ENCODE peak calls at places on chromosomes 3 and 15, in four cellular contexts. P is neural progenitor cell, E is hepatocyte, W is MM.1S. R is an unnamed sample.

GRCh38 chr3:168991813-168992212 is 671.7 kb downstream of the MECOM start:
- DNase-seq in W (no peak), P (no peak), E (no peak), R (no peak)

GRCh38 chr3:169575381-169575780 is 88.1 kb downstream of the MECOM start:
- DNase-seq in W (no peak), P (peak), E (peak), R (no peak)

GRCh38 chr3:14568269-14568668 is 28.1 kb upstream of the GRIP2 start:
- DNase-seq in E (no peak), P (no peak), W (no peak), R (no peak)

GRCh38 chr15:96767703-96768434 is 437.4 kb downstream of the NR2F2 start:
- DNase-seq in E (no peak), W (no peak), P (no peak), R (no peak)

GRCh38 chr3:187954486-187955075 is 199.4 kb upstream of the LPP start:
- DNase-seq in E (no peak), P (no peak), W (no peak), R (no peak)

GRCh38 chr15:83010709-83011270 is 649 bp downstream of the C15orf40 start:
- DNase-seq in W (peak), E (peak), P (peak), R (peak)

GRCh38 chr3:116667324-116667723 is 42.3 kb upstream of the TUSC7 start:
- DNase-seq in E (no peak), W (no peak), P (no peak), R (no peak)

GRCh38 chr15:98803228-98804056 is 155.1 kb downstream of the IGF1R start:
- DNase-seq in E (no peak), P (no peak), W (no peak), R (no peak)

GRCh38 chr15:79433610-79434009 is 1.5 kb downstream of the MINAR1 start:
- DNase-seq in W (no peak), E (no peak), P (peak), R (no peak)

GRCh38 chr3:11498646-11499045 is 145.1 kb downstream of the VGLL4 start:
- DNase-seq in W (no peak), E (peak), P (no peak), R (no peak)

GRCh38 chr3:11346416-11346815 is 74.2 kb downstream of the ATG7 start:
- DNase-seq in W (no peak), P (no peak), E (no peak), R (no peak)

GRCh38 chr3:59783468-59783988 is 733.7 kb upstream of the CFAP20DC start:
- DNase-seq in P (no peak), E (no peak), W (peak), R (no peak)

GRCh38 chr3:63908081-63908736 is 4.0 kb downstream of the SCAANT1 start:
- DNase-seq in E (no peak), P (peak), W (no peak), R (no peak)

GRCh38 chr3:6125520-6125919 is 735.4 kb upstream of the GRM7 start:
- DNase-seq in E (peak), W (no peak), P (peak), R (no peak)

GRCh38 chr3:6120786-6121185 is 740.1 kb upstream of the GRM7 start:
- DNase-seq in W (no peak), P (no peak), E (peak), R (no peak)

GRCh38 chr3:6119367-6119766 is 741.5 kb upstream of the GRM7 start:
- DNase-seq in E (no peak), P (no peak), W (no peak), R (no peak)

GRCh38 chr3:6124875-6125274 is 736.0 kb upstream of the GRM7 start:
- DNase-seq in E (no peak), P (no peak), W (no peak), R (no peak)
- TF ChIP-seq CTCF in E (no peak), P (no peak), W (no peak), R (no peak)

GRCh38 chr3:129326138-129326537 is 47.5 kb downstream of the HMCES start:
- DNase-seq in W (no peak), E (no peak), P (no peak), R (no peak)
- TF ChIP-seq EZH2phosphoT487 in W (no peak), E (no peak), P (no peak), R (no peak)

DNA sequence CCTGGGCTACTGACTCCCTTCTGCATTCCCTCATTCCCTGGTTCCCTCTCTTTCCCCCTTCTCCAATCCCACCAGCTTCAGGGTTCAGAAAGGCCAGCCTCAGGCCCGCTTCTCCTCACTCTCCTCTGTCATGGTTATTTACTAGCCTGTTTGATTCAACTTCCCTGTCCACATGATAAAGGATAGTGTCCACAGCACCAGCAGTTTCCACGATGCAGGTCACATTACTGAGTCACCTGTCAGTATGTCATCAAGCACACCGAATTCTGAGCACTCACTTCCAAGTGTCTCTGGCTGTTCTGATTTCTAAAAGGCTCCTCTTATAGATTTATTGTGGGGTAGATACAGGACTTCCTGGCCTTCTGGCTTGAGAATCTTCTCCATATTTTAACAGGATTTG is 96.6 kb upstream of the CTNNB1 start:
- DNase-seq in E (no peak), W (no peak), P (no peak), R (no peak)
- H3K27ac ChIP-seq in E (peak), W (no peak), P (no peak), R (no peak)

GRCh38 chr15:23759964-23760363 is 72.9 kb upstream of the NDN start:
- DNase-seq in P (peak), E (peak), W (no peak), R (no peak)
- TF ChIP-seq CTCF in P (peak), E (peak), W (no peak), R (no peak)

GRCh38 chr15:91488452-91488851 is 365.1 kb upstream of the SLCO3A1 start:
- DNase-seq in E (no peak), P (no peak), W (no peak), R (no peak)

GRCh38 chr15:91484141-91484540 is 369.4 kb upstream of the SLCO3A1 start:
- DNase-seq in E (no peak), P (no peak), W (no peak), R (no peak)

GRCh38 chr15:91480426-91480825 is 373.1 kb upstream of the SLCO3A1 start:
- DNase-seq in E (no peak), W (no peak), P (no peak), R (no peak)

GRCh38 chr15:91478717-91479191 is 374.8 kb upstream of the SLCO3A1 start:
- DNase-seq in E (no peak), W (no peak), P (no peak), R (no peak)

GRCh38 chr15:91482799-91483198 is 370.7 kb upstream of the SLCO3A1 start:
- DNase-seq in W (peak), P (no peak), E (no peak), R (no peak)
- TF ChIP-seq EZH2phosphoT487 in W (no peak), P (no peak), E (no peak), R (no peak)

GRCh38 chr3:150203273-150203672 is 204.8 kb upstream of the TSC22D2 start:
- DNase-seq in W (no peak), E (no peak), P (no peak), R (no peak)
- H3K27ac ChIP-seq in W (no peak), E (peak), P (no peak), R (no peak)

GRCh38 chr15:62163847-62164499 is 1.1 kb downstream of the C2CD4B start:
- DNase-seq in E (peak), P (peak), W (no peak), R (no peak)

GRCh38 chr15:62165793-62166380 is 802 bp upstream of the C2CD4B start:
- DNase-seq in P (no peak), E (no peak), W (no peak), R (no peak)

GRCh38 chr15:62164500-62165028 is 521 bp downstream of the C2CD4B start:
- DNase-seq in W (peak), E (peak), P (peak), R (no peak)

GRCh38 chr15:62163397-62163796 is 1.7 kb downstream of the C2CD4B start:
- DNase-seq in P (no peak), E (no peak), W (no peak), R (no peak)

GRCh38 chr15:62165029-62165792 is at the start of gene C2CD4B:
- DNase-seq in E (peak), W (no peak), P (peak), R (no peak)
- TF ChIP-seq CTCF in E (peak), W (no peak), P (peak), R (no peak)

R was measured in OCI-LY7.